ENCODE peak calls at places on chromosome 6, in nine cellular contexts. F is HCT116; H is activated naive CD4-positive, alpha-beta T cell; C is LoVo; G is naive thymus-derived CD4-positive, alpha-beta T cell; N is stimulated activated CD4-positive, alpha-beta T cell treated with anti-CD3 and anti-CD28 coated beads, Interleukin-1b, Interleukin-23, amount 100 ng/mL, for 1 hour; R is Peyer's patch; D is T-helper 17 cell; O is stimulated activated naive CD8-positive, alpha-beta T cell treated with anti-CD3 and anti-CD28 coated beads, Interleukin-15, amount 100 ng/mL, for 72 hours. Q is an unnamed sample.

GRCh38 chr6:43076093-43076927 is at the start of gene PTK7:
- DNase-seq in C (no peak), H (no peak), R (no peak), G (peak), F (no peak), N (no peak), O (no peak), D (no peak), Q (no peak)

GRCh38 chr6:39005774-39006173 is 42.8 kb upstream of the GLP1R start:
- DNase-seq in D (no peak), R (no peak), F (no peak), N (no peak), O (no peak), C (no peak), G (no peak), H (no peak), Q (no peak)

GRCh38 chr6:36422714-36423100 is 19.9 kb downstream of the PXT1 start:
- DNase-seq in O (no peak), N (no peak), G (no peak), H (no peak), F (no peak), D (no peak), R (no peak), C (no peak), Q (no peak)

GRCh38 chr6:133099573-133099972 is 141.6 kb upstream of the EYA4 start:
- DNase-seq in G (no peak), C (no peak), R (no peak), O (no peak), F (peak), H (no peak), N (no peak), D (no peak), Q (no peak)

GRCh38 chr6:107102414-107102805 is 12.9 kb downstream of the BEND3 start:
- DNase-seq in H (no peak), G (no peak), C (no peak), N (no peak), R (peak), F (no peak), O (no peak), D (no peak), Q (peak)

GRCh38 chr6:83097204-83097603 is 29.7 kb downstream of the DOP1A start:
- DNase-seq in G (no peak), H (no peak), O (no peak), F (no peak), R (no peak), C (no peak), N (no peak), D (no peak), Q (no peak)

GRCh38 chr6:73515204-73516101 is 5.4 kb downstream of the EEF1A1 start:
- DNase-seq in D (no peak), H (no peak), C (peak), O (peak), N (no peak), R (peak), F (no peak), G (peak), Q (no peak)

GRCh38 chr6:169452869-169453186 is 199.2 kb upstream of the THBS2 start:
- DNase-seq in H (no peak), N (no peak), F (no peak), G (no peak), R (no peak), D (no peak), C (no peak), O (no peak), Q (no peak)

GRCh38 chr6:22448311-22448711 is 121.1 kb upstream of the HDGFL1 start:
- DNase-seq in F (no peak), C (no peak), G (no peak), N (no peak), H (no peak), R (no peak), D (no peak), O (no peak), Q (no peak)

GRCh38 chr6:89369009-89369408 is 16.5 kb upstream of the UBE2J1 start:
- DNase-seq in R (peak), G (no peak), D (no peak), C (no peak), F (no peak), N (no peak), O (no peak), H (no peak), Q (no peak)

GRCh38 chr6:79941489-79942151 is 5.7 kb downstream of the ELOVL4 start:
- DNase-seq in N (no peak), F (no peak), D (no peak), O (no peak), H (no peak), G (no peak), R (no peak), C (no peak), Q (no peak)

GRCh38 chr6:150241751-150242150 is 98.9 kb downstream of the PPP1R14C start:
- DNase-seq in H (no peak), C (no peak), O (peak), G (no peak), R (no peak), D (no peak), N (peak), F (no peak), Q (no peak)

GRCh38 chr6:26553264-26553738 is 15.1 kb downstream of the HMGN4 start:
- DNase-seq in D (peak), G (peak), O (peak), H (peak), N (peak), C (peak), F (peak), R (peak), Q (no peak)

GRCh38 chr6:144340541-144341371 is 55.6 kb downstream of the UTRN start:
- DNase-seq in O (no peak), R (no peak), F (no peak), D (no peak), G (no peak), C (no peak), H (no peak), N (no peak), Q (no peak)

GRCh38 chr6:109790131-109790530 is 99.0 kb downstream of the FIG4 start:
- DNase-seq in D (no peak), C (no peak), G (no peak), R (no peak), O (no peak), N (no peak), F (no peak), H (no peak), Q (no peak)

GRCh38 chr6:108876929-108877775 is 28.9 kb downstream of the ARMC2 start:
- DNase-seq in G (no peak), O (no peak), N (no peak), C (no peak), R (peak), F (no peak), H (no peak), D (no peak), Q (no peak)

GRCh38 chr6:9121551-9121950 is 686.2 kb upstream of the SLC35B3 start:
- DNase-seq in N (no peak), F (no peak), D (no peak), O (no peak), R (no peak), G (no peak), H (no peak), C (no peak), Q (no peak)

GRCh38 chr6:161536141-161536735 is 262.4 kb upstream of the AGPAT4 start:
- DNase-seq in R (no peak), F (no peak), N (no peak), H (no peak), O (no peak), G (no peak), C (no peak), D (no peak), Q (no peak)

GRCh38 chr6:37241131-37241530 is 16.4 kb upstream of the TBC1D22B start:
- DNase-seq in G (no peak), F (no peak), D (no peak), N (no peak), O (no peak), R (no peak), H (no peak), C (no peak), Q (no peak)